ENCODE peak calls at places on chromosomes 16 and 17, in five cellular contexts. I, G, F, Q and X are unnamed samples.

GRCh38 chr17:82065193-82065637 is 389 bp downstream of the DUS1L start:
- DNase-seq in I (no peak), G (no peak), F (no peak), Q (no peak), X (no peak)

GRCh38 chr16:90002759-90003158 is 16.5 kb downstream of the DBNDD1 start:
- DNase-seq in I (no peak), G (no peak), F (no peak), Q (no peak), X (no peak)

GRCh38 chr17:75371981-75372380 is 33.5 kb downstream of the GRB2 start:
- DNase-seq in I (no peak), G (no peak), F (no peak), Q (no peak), X (no peak)

GRCh38 chr16:68082596-68083238 is 2.5 kb upstream of the NFATC3 start:
- DNase-seq in I (no peak), G (no peak), F (no peak), Q (no peak), X (no peak)

GRCh38 chr16:3902731-3903130 is 22.2 kb upstream of the CREBBP start:
- DNase-seq in I (no peak), G (no peak), F (no peak), Q (no peak), X (no peak)

GRCh38 chr17:39016193-39017153 is 49.3 kb upstream of the FBXO47 start:
- DNase-seq in I (no peak), G (no peak), F (no peak), Q (no peak), X (no peak)

GRCh38 chr17:40547079-40547784 is 18.0 kb downstream of the CCR7 start:
- DNase-seq in I (peak), G (no peak), F (peak), Q (no peak), X (peak)

GRCh38 chr16:25264599-25264998 is 7.0 kb upstream of the ZKSCAN2 start:
- DNase-seq in I (no peak), G (no peak), F (no peak), Q (no peak), X (no peak)

GRCh38 chr16:51500306-51500705 is 349.2 kb upstream of the SALL1 start:
- DNase-seq in I (no peak), G (no peak), F (no peak), Q (no peak), X (no peak)

GRCh38 chr16:3907586-3907985 is 27.1 kb upstream of the CREBBP start:
- DNase-seq in I (no peak), G (no peak), F (no peak), Q (no peak), X (no peak)

GRCh38 chr16:68064791-68065365 is 20.3 kb upstream of the NFATC3 start:
- DNase-seq in I (peak), G (no peak), F (peak), Q (peak), X (peak)

GRCh38 chr16:2983706-2984136 is 3.5 kb upstream of the PKMYT1 start:
- DNase-seq in I (peak), G (peak), F (peak), Q (peak), X (peak)

GRCh38 chr17:68143425-68143824 is 104.4 kb upstream of the AMZ2 start:
- DNase-seq in I (no peak), G (no peak), F (no peak), Q (no peak), X (no peak)

GRCh38 chr16:12170103-12171025 is 193.8 kb downstream of the SNX29 start:
- DNase-seq in I (peak), G (peak), F (no peak), Q (no peak), X (no peak)

GRCh38 chr16:80602894-80603293 is 62.1 kb downstream of the DYNLRB2 start:
- DNase-seq in I (no peak), G (no peak), F (no peak), Q (no peak), X (no peak)

GRCh38 chr16:89408315-89408714 is 82.0 kb downstream of the ANKRD11 start:
- DNase-seq in I (no peak), G (no peak), F (no peak), Q (no peak), X (no peak)

GRCh38 chr17:1011760-1012735 is 15.1 kb downstream of the TIMM22 start:
- DNase-seq in I (no peak), G (no peak), F (no peak), Q (no peak), X (no peak)

GRCh38 chr16:80176114-80176513 is 364.7 kb upstream of the DYNLRB2 start:
- DNase-seq in I (no peak), G (no peak), F (no peak), Q (no peak), X (no peak)